ENCODE peak calls at places on chromosome 3, in nine cellular contexts. G is iPS DF 6.9, S is heart left ventricle, B is BE2C, T is ovary, Y is adipocyte, N is astrocyte, I is GM23338, P is psoas muscle. X is an unnamed sample.

GRCh38 chr3:126356373-126357298 is 572 bp downstream of the KLF15 start:
- DNase-seq in G (no peak), S (peak; percentile 60), B (peak; percentile 62), T (peak; percentile 74), Y (peak; percentile 60), N (no peak), I (peak; percentile 41), P (peak; percentile 84), X (peak; percentile 20)

GRCh38 chr3:95002665-95003064 is 939.8 kb downstream of the NSUN3 start:
- DNase-seq in G (no peak), S (no peak), B (no peak), T (no peak), Y (no peak), N (no peak), I (no peak), P (no peak), X (no peak)

GRCh38 chr3:535566-536416 is 339.2 kb downstream of the CHL1 start:
- DNase-seq in G (no peak), S (peak; percentile 28), B (no peak), T (no peak), Y (no peak), N (no peak), I (peak; percentile 72), P (peak; percentile 73), X (peak; percentile 9)

GRCh38 chr3:195163719-195164572 is 107.0 kb downstream of the XXYLT1 start:
- DNase-seq in G (no peak), S (no peak), B (no peak), T (no peak), Y (no peak), N (no peak), I (no peak), P (no peak), X (no peak)

GRCh38 chr3:72597756-72598195 is 250.5 kb downstream of the SHQ1 start:
- DNase-seq in G (no peak), S (no peak), B (peak; percentile 63), T (no peak), Y (no peak), N (peak; percentile 20), I (peak; percentile 40), P (no peak), X (no peak)

GRCh38 chr3:12483872-12484197 is 445 bp upstream of the TSEN2 start:
- DNase-seq in G (no peak), S (no peak), B (no peak), T (peak; percentile 42), Y (no peak), N (no peak), I (no peak), P (peak; percentile 52), X (no peak)

GRCh38 chr3:170522171-170522570 is 63.7 kb downstream of the SLC7A14 start:
- DNase-seq in G (no peak), S (no peak), B (no peak), T (no peak), Y (no peak), N (no peak), I (no peak), P (no peak), X (no peak)

GRCh38 chr3:157360044-157360443 is 76.6 kb upstream of the PTX3 start:
- DNase-seq in G (no peak), S (no peak), B (no peak), T (no peak), Y (peak; percentile 90), N (peak; percentile 90), I (no peak), P (no peak), X (no peak)

GRCh38 chr3:157662171-157662570 is 159.0 kb upstream of the VEPH1 start:
- DNase-seq in G (no peak), S (no peak), B (no peak), T (no peak), Y (no peak), N (no peak), I (no peak), P (no peak), X (no peak)

GRCh38 chr3:17850448-17850847 is 108.0 kb upstream of the TBC1D5 start:
- DNase-seq in G (no peak), S (no peak), B (no peak), T (no peak), Y (peak; percentile 73), N (peak; percentile 18), I (no peak), P (no peak), X (no peak)

GRCh38 chr3:153291052-153291689 is 129.1 kb downstream of the RAP2B start:
- DNase-seq in G (peak; percentile 16), S (no peak), B (no peak), T (no peak), Y (peak; percentile 33), N (no peak), I (peak; percentile 82), P (no peak), X (no peak)

GRCh38 chr3:187567026-187567425 is 103.2 kb downstream of the SST start:
- DNase-seq in G (no peak), S (no peak), B (no peak), T (no peak), Y (peak; percentile 21), N (peak; percentile 65), I (no peak), P (no peak), X (no peak)

GRCh38 chr3:9623148-9623547 is 26.2 kb upstream of the MTMR14 start:
- DNase-seq in G (no peak), S (no peak), B (peak; percentile 34), T (no peak), Y (no peak), N (no peak), I (no peak), P (no peak), X (no peak)

GRCh38 chr3:118587037-118587741 is 447.5 kb downstream of the IGSF11 start:
- DNase-seq in G (no peak), S (no peak), B (no peak), T (no peak), Y (no peak), N (no peak), I (no peak), P (no peak), X (no peak)

GRCh38 chr3:31922962-31923361 is 58.1 kb downstream of the OSBPL10 start:
- DNase-seq in G (no peak), S (no peak), B (no peak), T (no peak), Y (no peak), N (no peak), I (no peak), P (no peak), X (no peak)
- H3K4me1 ChIP-seq in G (peaks cover 1% of the 10 kb centered on the region), S (peaks cover 8% of the 10 kb centered on the region), B (no peaks in the 10 kb centered on the region), T (peaks cover 2% of the 10 kb centered on the region), Y (peaks cover 7% of the 10 kb centered on the region), N (no peaks in the 10 kb centered on the region), I (peaks cover 53% of the 10 kb centered on the region), P (no peaks in the 10 kb centered on the region), X (peaks cover 17% of the 10 kb centered on the region)

DNA sequence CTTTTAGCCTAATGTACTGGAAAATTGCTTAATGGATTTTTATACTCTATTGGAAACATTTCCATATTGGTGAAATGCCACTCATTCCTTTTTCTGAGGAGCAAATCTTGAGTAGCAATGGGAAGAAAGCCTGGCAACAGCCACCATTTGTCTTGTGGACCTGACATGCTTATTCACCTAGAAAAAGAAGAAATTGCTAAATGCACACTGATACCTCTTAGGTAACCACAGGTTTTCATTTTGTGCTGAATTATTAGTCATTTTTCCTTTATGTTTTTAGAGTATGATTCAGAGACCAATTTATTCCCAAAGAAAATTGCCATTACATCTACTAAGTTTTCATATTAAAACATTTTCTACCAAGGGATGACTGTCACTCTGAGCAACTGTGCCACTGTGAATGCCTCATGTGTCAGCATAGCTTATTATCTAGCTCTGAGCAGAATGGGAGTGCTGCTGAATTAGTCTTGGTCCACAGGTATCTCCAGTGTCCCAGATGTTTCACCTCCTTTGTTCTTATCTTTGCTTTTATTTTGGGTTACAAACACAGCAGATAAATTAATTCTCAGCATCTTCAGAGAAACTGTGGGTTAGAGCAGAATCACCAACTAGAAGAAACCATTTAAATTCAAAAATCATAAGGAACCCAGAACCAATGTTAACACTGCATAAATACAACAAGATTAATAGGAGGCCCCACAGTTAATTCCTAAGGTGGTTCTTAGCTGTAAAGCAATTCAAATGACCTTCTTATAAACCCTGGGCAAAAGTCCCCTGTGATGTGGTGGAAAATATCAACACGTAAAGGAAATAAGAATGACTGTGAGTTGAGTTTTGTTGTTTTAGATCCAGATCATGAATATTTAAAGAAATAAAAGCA is 8.7 kb upstream of the PXK start:
- DNase-seq in G (no peak), S (no peak), B (no peak), T (no peak), Y (no peak), N (peak; percentile 22), I (no peak), P (no peak), X (no peak)
- H3K4me1 ChIP-seq in G (peaks cover 4% of the 10 kb centered on the region), S (peaks cover 19% of the 10 kb centered on the region), B (no peaks in the 10 kb centered on the region), T (peaks cover 10% of the 10 kb centered on the region), Y (peaks cover 35% of the 10 kb centered on the region), N (peaks cover 11% of the 10 kb centered on the region), I (peaks cover 24% of the 10 kb centered on the region), P (no peaks in the 10 kb centered on the region), X (peaks cover 12% of the 10 kb centered on the region)

DNA sequence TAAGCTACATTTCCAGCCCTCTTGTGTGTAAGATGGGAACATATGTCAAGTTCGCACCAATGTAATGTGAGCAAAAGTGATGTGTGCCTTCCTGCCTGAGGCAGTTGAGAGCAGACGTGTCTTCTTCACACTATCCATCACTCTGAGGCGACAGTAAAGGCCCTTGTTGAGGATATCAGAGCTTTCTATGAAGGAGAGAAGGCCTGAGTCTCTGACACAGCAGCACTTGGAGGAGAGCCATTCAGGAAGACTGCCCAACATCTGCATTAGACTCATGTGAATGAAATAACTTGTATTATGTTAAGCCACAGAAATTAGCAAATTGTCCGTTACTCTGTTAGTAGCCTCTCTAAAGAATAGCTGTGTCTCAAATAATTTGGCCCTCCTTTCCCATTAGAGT is 108.8 kb upstream of the CCDC54 start:
- DNase-seq in G (no peak), S (no peak), B (no peak), T (no peak), Y (no peak), N (no peak), I (no peak), P (no peak), X (no peak)
- H3K4me1 ChIP-seq in G (peaks cover 1% of the 10 kb centered on the region), S (peaks cover 2% of the 10 kb centered on the region), B (no peaks in the 10 kb centered on the region), T (no peaks in the 10 kb centered on the region), Y (peaks cover 3% of the 10 kb centered on the region), N (no peaks in the 10 kb centered on the region), I (peaks cover 18% of the 10 kb centered on the region), P (no peaks in the 10 kb centered on the region), X (no peaks in the 10 kb centered on the region)

GRCh38 chr3:4984511-4984864 is 5.3 kb downstream of the BHLHE40 start:
- DNase-seq in G (no peak), S (no peak), B (no peak), T (no peak), Y (no peak), N (peak; percentile 29), I (no peak), P (no peak), X (no peak)
- H3K4me1 ChIP-seq in G (no peaks in the 10 kb centered on the region), S (peaks cover 64% of the 10 kb centered on the region), B (peaks cover 6% of the 10 kb centered on the region), T (peaks cover 7% of the 10 kb centered on the region), Y (peaks cover 70% of the 10 kb centered on the region), N (peaks cover 51% of the 10 kb centered on the region), I (peaks cover 20% of the 10 kb centered on the region), P (peaks cover 45% of the 10 kb centered on the region), X (peaks cover 23% of the 10 kb centered on the region)

GRCh38 chr3:15273214-15273613 is 59.2 kb downstream of the SH3BP5 start:
- DNase-seq in G (no peak), S (no peak), B (no peak), T (no peak), Y (no peak), N (no peak), I (no peak), P (no peak), X (no peak)
- H3K4me1 ChIP-seq in G (peaks cover 10% of the 10 kb centered on the region), S (peaks cover 21% of the 10 kb centered on the region), B (peaks cover 8% of the 10 kb centered on the region), T (peaks cover 10% of the 10 kb centered on the region), Y (peaks cover 32% of the 10 kb centered on the region), N (peaks cover 40% of the 10 kb centered on the region), I (peaks cover 6% of the 10 kb centered on the region), P (peaks cover 16% of the 10 kb centered on the region), X (peaks cover under 1% of the 10 kb centered on the region)

X was measured in transverse colon.